ENCODE peak calls at places on chromosomes 2 and 18, in nine cellular contexts. T is heart right ventricle; U is colonic mucosa; Q is K562; X is CD8-positive, alpha-beta T cell; J is astrocyte; M is breast epithelium; O is spleen; R is transverse colon. E is an unnamed sample. For H3K4me1, the result is how much of the 10 kb centered on the place peaks cover.

GRCh38 chr2:230472619-230473018 is 56.6 kb downstream of the SP100 start:
- DNase-seq in M (no peak), U (no peak), T (no peak), X (peak), J (peak), O (no peak), Q (no peak), R (no peak), E (no peak)

GRCh38 chr2:147214900-147215299 is 629.9 kb upstream of the ACVR2A start:
- DNase-seq in X (no peak), R (no peak), M (no peak), T (no peak), Q (no peak), U (no peak), O (no peak), J (peak), E (no peak)

GRCh38 chr2:42569883-42570282 is 1.5 kb downstream of the MTA3 start:
- DNase-seq in J (no peak), M (no peak), Q (no peak), R (no peak), O (no peak), X (no peak), T (no peak), U (no peak), E (no peak)

GRCh38 chr2:218398437-218399390 is 954 bp upstream of the CTDSP1 start:
- DNase-seq in O (peak), R (peak), Q (peak), T (peak), U (peak), X (peak), J (peak), M (peak), E (peak)

GRCh38 chr2:60356346-60356745 is 197.1 kb downstream of the BCL11A start:
- DNase-seq in Q (no peak), U (no peak), T (no peak), J (no peak), M (no peak), X (no peak), O (no peak), R (no peak), E (no peak)

GRCh38 chr2:45134726-45135125 is 125.5 kb upstream of the SIX2 start:
- DNase-seq in Q (no peak), U (no peak), J (no peak), O (no peak), T (no peak), M (no peak), R (no peak), X (no peak), E (no peak)

GRCh38 chr2:104091894-104092293 is 762.0 kb upstream of the POU3F3 start:
- DNase-seq in Q (no peak), R (no peak), O (no peak), X (no peak), U (no peak), M (no peak), T (no peak), J (no peak), E (no peak)

GRCh38 chr2:203177361-203177760 is 61.5 kb upstream of the CYP20A1 start:
- DNase-seq in O (no peak), J (peak), Q (no peak), T (no peak), M (no peak), R (no peak), X (no peak), U (no peak), E (no peak)

GRCh38 chr2:219243291-219243761 is 1.9 kb downstream of the GLB1L start:
- DNase-seq in U (peak), O (no peak), R (peak), Q (no peak), J (no peak), T (no peak), M (no peak), X (no peak), E (no peak)

GRCh38 chr18:46335551-46336059 is 231.4 kb downstream of the HAUS1 start:
- DNase-seq in U (no peak), X (no peak), M (no peak), R (no peak), T (no peak), O (peak), Q (no peak), J (no peak), E (no peak)

GRCh38 chr2:100619951-100620350 is 57.2 kb downstream of the PDCL3 start:
- DNase-seq in X (no peak), O (peak), T (no peak), M (no peak), J (no peak), Q (no peak), U (no peak), R (no peak), E (no peak)

GRCh38 chr2:15460112-15460620 is 101.0 kb downstream of the NBAS start:
- DNase-seq in R (no peak), X (no peak), M (no peak), U (no peak), J (no peak), O (no peak), Q (no peak), T (no peak), E (no peak)

GRCh38 chr2:108579631-108580030 is 45.4 kb downstream of the LIMS1 start:
- DNase-seq in X (no peak), J (peak), U (no peak), Q (no peak), O (peak), R (no peak), T (peak), M (no peak), E (no peak)

GRCh38 chr2:43340066-43340465 is 113.7 kb upstream of the ZFP36L2 start:
- DNase-seq in R (no peak), O (no peak), M (no peak), Q (no peak), U (no peak), J (peak), T (no peak), X (no peak), E (no peak)

GRCh38 chr2:11726384-11726783 is 20.0 kb upstream of the LPIN1 start:
- DNase-seq in J (no peak), X (no peak), T (no peak), R (no peak), Q (no peak), M (peak), U (no peak), O (no peak), E (no peak)

GRCh38 chr2:231526341-231527090 is 3.7 kb downstream of the NMUR1 start:
- DNase-seq in J (no peak), Q (no peak), U (no peak), O (no peak), T (no peak), X (no peak), M (no peak), R (no peak), E (no peak)

GRCh38 chr2:118527571-118527970 is 319.9 kb downstream of the EN1 start:
- DNase-seq in X (no peak), R (no peak), U (no peak), M (no peak), J (no peak), O (no peak), T (no peak), Q (no peak), E (no peak)

GRCh38 chr2:65292461-65293127 is 65.0 kb downstream of the ACTR2 start:
- DNase-seq in X (no peak), O (no peak), M (no peak), Q (no peak), U (no peak), J (no peak), T (no peak), R (no peak), E (no peak)

GRCh38 chr2:157206921-157207320 is 50.6 kb upstream of the GALNT5 start:
- DNase-seq in O (no peak), X (no peak), T (no peak), U (no peak), J (no peak), Q (no peak), R (no peak), M (no peak), E (no peak)

GRCh38 chr2:222548997-222549396 is 106.9 kb downstream of the FARSB start:
- DNase-seq in Q (no peak), X (no peak), T (no peak), J (peak), R (no peak), O (no peak), M (no peak), U (no peak), E (no peak)

GRCh38 chr2:127175821-127176354 is 44.2 kb downstream of the CYP27C1 start:
- DNase-seq in X (no peak), O (peak), M (no peak), T (no peak), J (no peak), U (peak), Q (no peak), R (peak), E (no peak)
- H3K27ac ChIP-seq in X (no peak), O (no peak), M (peak), T (no peak), J (no peak), U (peak), Q (no peak), R (peak), E (no peak)

GRCh38 chr2:85705680-85706039 is 11.5 kb downstream of the GNLY start:
- DNase-seq in M (no peak), T (peak), J (peak), U (no peak), O (no peak), Q (no peak), R (peak), X (no peak), E (no peak)
- H3K4me1 ChIP-seq in M (under half), T (under half), J (under half), U (under half), O (half or more), Q (under half), R (under half), X (under half), E (under half)

DNA sequence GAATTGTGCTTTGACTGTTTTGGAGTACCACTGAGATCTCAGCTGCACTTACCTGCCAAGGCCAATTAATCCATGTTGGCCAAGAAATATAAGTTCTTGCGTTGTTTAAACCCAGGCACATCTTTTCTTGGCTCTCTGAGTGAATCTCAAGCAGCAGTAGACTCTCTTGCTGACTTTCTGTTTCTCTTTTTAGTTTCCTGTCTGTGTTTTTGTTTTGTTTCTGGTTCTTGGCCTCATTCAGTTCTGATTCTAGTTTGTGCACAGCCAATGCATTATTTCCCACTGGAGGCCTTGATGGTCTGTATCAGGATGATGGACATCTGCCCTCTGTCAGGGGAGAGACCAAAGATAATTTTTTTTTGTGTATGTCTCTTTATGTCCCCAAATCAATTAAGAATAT is 379.4 kb downstream of the CDH2 start:
- DNase-seq in X (no peak), O (no peak), M (no peak), Q (no peak), U (no peak), J (no peak), R (no peak), T (no peak), E (no peak)
- H3K27ac ChIP-seq in X (no peak), O (no peak), M (no peak), Q (no peak), U (no peak), J (no peak), R (no peak), T (no peak), E (no peak)

DNA sequence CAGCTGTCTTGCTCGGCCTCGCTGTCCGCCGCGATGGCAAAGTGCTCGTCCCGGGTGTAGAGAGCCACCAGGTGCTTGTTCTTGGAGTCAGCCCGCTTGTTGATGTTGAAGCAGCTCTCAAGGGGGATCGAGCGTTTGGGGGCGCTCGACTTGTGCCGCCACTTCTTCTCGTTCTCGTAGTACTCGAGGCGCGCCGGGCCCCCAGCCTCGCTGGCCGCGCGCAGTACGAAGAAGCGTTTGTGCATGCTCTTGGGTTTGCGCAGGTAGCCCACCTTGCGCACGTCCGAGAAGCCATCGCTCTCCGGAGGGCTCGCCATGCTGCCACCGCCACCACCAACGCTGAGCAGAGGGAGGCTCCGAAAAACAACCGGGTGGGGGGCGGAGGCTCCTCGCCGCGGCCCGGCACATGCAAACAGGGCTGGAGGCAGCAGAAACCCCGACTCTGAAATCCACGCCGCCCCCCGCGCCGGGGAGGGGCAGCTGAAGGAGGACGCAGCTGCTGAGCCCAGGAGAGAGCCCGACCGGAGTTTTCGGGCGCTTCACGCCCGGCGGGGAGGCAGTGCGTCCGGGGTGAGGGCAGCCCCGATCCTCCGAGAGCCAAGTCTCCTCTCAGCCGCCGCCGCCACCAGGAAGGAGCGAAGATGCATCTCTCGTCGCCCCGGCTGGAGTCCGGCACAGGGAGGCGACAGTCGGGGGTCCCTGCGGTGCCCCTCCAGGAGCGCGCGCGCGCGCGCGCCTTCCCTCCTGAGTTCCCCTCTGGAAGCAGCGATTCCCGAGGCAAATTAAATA is 1.0 kb downstream of the IRS1 start:
- DNase-seq in J (peak), M (peak), Q (no peak), X (peak), T (peak), U (peak), R (peak), O (peak), E (peak)
- H3K4me1 ChIP-seq in J (under half), M (under half), Q (under half), X (under half), T (half or more), U (under half), R (under half), O (half or more), E (under half)

GRCh38 chr2:46578966-46579365 is 99.6 kb downstream of the TMEM247 start:
- DNase-seq in R (no peak), Q (no peak), M (no peak), J (no peak), U (no peak), O (no peak), X (no peak), T (no peak), E (no peak)

GRCh38 chr2:46575467-46575866 is 96.1 kb downstream of the TMEM247 start:
- DNase-seq in R (no peak), M (no peak), J (no peak), U (no peak), Q (no peak), T (no peak), O (no peak), X (no peak), E (no peak)

GRCh38 chr2:46569766-46570165 is 90.4 kb downstream of the TMEM247 start:
- DNase-seq in M (no peak), X (no peak), U (no peak), T (no peak), J (no peak), O (no peak), R (no peak), Q (no peak), E (no peak)

GRCh38 chr2:46570396-46570795 is 91.0 kb downstream of the TMEM247 start:
- DNase-seq in T (no peak), X (no peak), Q (no peak), O (no peak), M (no peak), U (no peak), R (no peak), J (no peak), E (no peak)

GRCh38 chr2:46574457-46575354 is 95.3 kb downstream of the TMEM247 start:
- DNase-seq in T (no peak), X (no peak), Q (no peak), U (no peak), J (no peak), R (no peak), O (no peak), M (no peak), E (no peak)
- H3K27ac ChIP-seq in T (no peak), X (no peak), Q (no peak), U (no peak), J (no peak), R (no peak), O (no peak), M (no peak), E (no peak)

DNA sequence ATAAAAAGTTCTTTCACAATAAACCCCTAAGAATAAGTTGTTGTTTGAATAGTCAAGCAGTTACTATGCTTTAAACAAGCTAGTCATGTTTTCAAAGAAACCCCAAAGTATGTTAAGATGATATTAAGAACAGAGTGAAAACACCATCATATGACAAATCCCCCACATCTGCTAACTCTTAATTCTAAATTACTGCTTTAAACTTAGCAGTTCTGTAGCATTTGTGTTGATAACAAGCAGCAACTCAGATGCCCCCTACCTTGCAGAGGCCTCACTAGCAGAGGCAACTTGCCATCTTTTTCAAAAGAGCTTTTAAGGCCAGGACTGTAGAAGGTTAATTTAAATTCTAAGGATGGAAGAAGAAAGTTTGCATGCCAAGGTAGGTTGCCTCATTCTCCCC is 376.2 kb downstream of the SETBP1 start:
- DNase-seq in M (no peak), Q (no peak), O (no peak), R (no peak), X (no peak), J (peak), T (no peak), U (no peak), E (no peak)
- H3K4me1 ChIP-seq in M (under half), Q (under half), O (under half), R (under half), X (under half), J (under half), T (under half), U (under half), E (under half)

GRCh38 chr2:152683400-152683799 is 33.9 kb downstream of the PRPF40A start:
- DNase-seq in Q (no peak), J (no peak), O (no peak), T (no peak), X (no peak), R (no peak), M (no peak), U (no peak), E (no peak)
- H3K27ac ChIP-seq in Q (no peak), J (no peak), O (no peak), T (no peak), X (no peak), R (no peak), M (no peak), U (no peak), E (no peak)